ENCODE peak calls at places on chromosome 22, in ten cellular contexts. U is spleen, O is body of pancreas, R is esophagus muscularis mucosa, C is right lobe of liver, P is transverse colon, V is ovary, M is IMR-90, N is endothelial cell of umbilical vein, L is Peyer's patch. S is an unnamed sample. For H3K27me3, the result is how much of the 10 kb centered on the place peaks cover.

GRCh38 chr22:46963672-46964545 is 201.5 kb downstream of the TBC1D22A start:
- DNase-seq in U (no peak), O (no peak), R (no peak), C (no peak), P (no peak), V (no peak), M (no peak), N (peak), L (no peak), S (no peak)

GRCh38 chr22:39148727-39149535 is 3.5 kb downstream of the CBX7 start:
- DNase-seq in U (peak), O (peak), R (no peak), C (peak), P (peak), V (peak), M (no peak), N (peak), L (peak), S (peak)

GRCh38 chr22:31861226-31861840 is 83.0 kb upstream of the YWHAH start:
- DNase-seq in U (no peak), O (no peak), R (no peak), C (no peak), P (no peak), V (no peak), M (peak), N (no peak), L (no peak), S (no peak)

GRCh38 chr22:30205281-30206115 is 41.1 kb downstream of the LIF start:
- DNase-seq in U (no peak), O (no peak), R (no peak), C (peak), P (no peak), V (peak), M (peak), N (no peak), L (no peak), S (peak)

GRCh38 chr22:38973289-38974169 is 8.6 kb upstream of the APOBEC3B start:
- DNase-seq in U (peak), O (peak), R (peak), C (no peak), P (peak), V (peak), M (peak), N (peak), L (no peak), S (no peak)

GRCh38 chr22:25711491-25711890 is 30.5 kb upstream of the MYO18B start:
- DNase-seq in U (no peak), O (no peak), R (no peak), C (no peak), P (no peak), V (no peak), M (no peak), N (no peak), L (no peak), S (no peak)

GRCh38 chr22:38133331-38133730 is 22.8 kb upstream of the BAIAP2L2 start:
- DNase-seq in U (peak), O (no peak), R (no peak), C (no peak), P (no peak), V (no peak), M (no peak), N (no peak), L (no peak), S (no peak)

GRCh38 chr22:50735739-50736030 is 2.3 kb upstream of the ACR start:
- DNase-seq in U (no peak), O (no peak), R (no peak), C (no peak), P (no peak), V (no peak), M (no peak), N (no peak), L (no peak), S (no peak)

GRCh38 chr22:30411780-30412179 is 13.8 kb upstream of the MTFP1 start:
- DNase-seq in U (no peak), O (no peak), R (no peak), C (no peak), P (no peak), V (no peak), M (no peak), N (no peak), L (no peak), S (no peak)

GRCh38 chr22:25656724-25657123 is 85.3 kb upstream of the MYO18B start:
- DNase-seq in U (no peak), O (no peak), R (no peak), C (no peak), P (no peak), V (no peak), M (no peak), N (no peak), L (no peak), S (no peak)

GRCh38 chr22:48428556-48429371 is 1398.9 kb downstream of the BRD1 start:
- DNase-seq in U (no peak), O (no peak), R (no peak), C (no peak), P (no peak), V (no peak), M (no peak), N (no peak), L (no peak), S (no peak)

GRCh38 chr22:28728621-28729313 is 12.9 kb downstream of the CHEK2 start:
- DNase-seq in U (no peak), O (no peak), R (no peak), C (no peak), P (no peak), V (no peak), M (no peak), N (no peak), L (no peak), S (no peak)

GRCh38 chr22:32591620-32592019 is 117.0 kb downstream of the FBXO7 start:
- DNase-seq in U (no peak), O (no peak), R (no peak), C (no peak), P (no peak), V (no peak), M (peak), N (no peak), L (no peak), S (no peak)

GRCh38 chr22:47369431-47370015 is 607.1 kb downstream of the TBC1D22A start:
- DNase-seq in U (no peak), O (peak), R (no peak), C (no peak), P (no peak), V (peak), M (no peak), N (no peak), L (no peak), S (no peak)

GRCh38 chr22:39994046-39994565 is 648 bp upstream of the FAM83F start:
- DNase-seq in U (no peak), O (no peak), R (no peak), C (no peak), P (no peak), V (no peak), M (peak), N (no peak), L (no peak), S (no peak)

GRCh38 chr22:33476206-33476605 is 418.0 kb upstream of the SYN3 start:
- DNase-seq in U (no peak), O (no peak), R (no peak), C (no peak), P (no peak), V (no peak), M (no peak), N (no peak), L (no peak), S (no peak)

GRCh38 chr22:46007003-46007847 is 30.3 kb upstream of the WNT7B start:
- DNase-seq in U (peak), O (peak), R (no peak), C (peak), P (peak), V (peak), M (peak), N (peak), L (peak), S (peak)

GRCh38 chr22:28563636-28564035 is 116.0 kb downstream of the TTC28 start:
- DNase-seq in U (no peak), O (no peak), R (no peak), C (no peak), P (no peak), V (no peak), M (no peak), N (no peak), L (no peak), S (no peak)

GRCh38 chr22:25827415-25827814 is 85.4 kb downstream of the MYO18B start:
- DNase-seq in U (no peak), O (no peak), R (no peak), C (no peak), P (no peak), V (no peak), M (no peak), N (no peak), L (no peak), S (no peak)

GRCh38 chr22:46738961-46739870 is 1.2 kb upstream of the CERK start:
- DNase-seq in U (no peak), O (peak), R (no peak), C (no peak), P (peak), V (peak), M (peak), N (peak), L (peak), S (peak)

GRCh38 chr22:46374663-46375474 is 39.4 kb downstream of the TRMU start:
- DNase-seq in U (no peak), O (peak), R (no peak), C (peak), P (peak), V (no peak), M (no peak), N (no peak), L (no peak), S (no peak)

GRCh38 chr22:38202437-38203089 is 769 bp downstream of the MAFF start:
- DNase-seq in U (peak), O (peak), R (no peak), C (peak), P (peak), V (peak), M (peak), N (peak), L (peak), S (peak)

GRCh38 chr22:38303974-38304373 is 13.3 kb downstream of the CSNK1E start:
- DNase-seq in U (no peak), O (no peak), R (no peak), C (no peak), P (no peak), V (no peak), M (no peak), N (no peak), L (no peak), S (no peak)

GRCh38 chr22:39287076-39287743 is 32.2 kb downstream of the RPL3 start:
- DNase-seq in U (peak), O (no peak), R (no peak), C (no peak), P (peak), V (no peak), M (no peak), N (peak), L (no peak), S (no peak)

GRCh38 chr22:38735465-38736256 is 20.1 kb downstream of the SUN2 start:
- DNase-seq in U (peak), O (no peak), R (no peak), C (peak), P (no peak), V (no peak), M (no peak), N (no peak), L (no peak), S (peak)

GRCh38 chr22:40042312-40042711 is 47.6 kb downstream of the FAM83F start:
- DNase-seq in U (no peak), O (no peak), R (no peak), C (no peak), P (no peak), V (no peak), M (no peak), N (no peak), L (no peak), S (no peak)

DNA sequence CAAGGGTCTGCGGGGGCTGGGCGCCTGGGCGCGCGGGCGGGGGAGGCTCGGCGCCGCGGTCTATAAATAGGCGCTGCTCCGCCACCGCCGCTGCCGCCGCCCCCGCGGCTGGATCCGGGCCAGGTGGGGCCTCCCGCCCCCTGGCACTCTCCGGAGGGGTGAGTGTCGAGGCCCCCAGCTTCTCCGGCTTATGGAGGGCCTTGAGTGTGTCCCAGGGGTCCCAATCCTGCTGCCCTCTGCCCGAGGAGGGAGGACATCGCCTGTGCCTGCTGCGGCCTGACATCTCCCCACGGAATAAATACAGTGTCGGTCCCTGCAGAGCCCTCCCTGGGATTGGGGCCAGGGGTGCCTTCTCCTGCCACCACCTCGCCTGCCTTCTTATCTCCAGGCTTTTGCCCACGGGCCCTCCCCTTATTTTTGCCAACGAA is 4.3 kb upstream of the GP1BB start:
- DNase-seq in U (no peak), O (no peak), R (no peak), C (no peak), P (no peak), V (no peak), M (no peak), N (no peak), L (no peak), S (peak)
- H3K4me3 ChIP-seq in U (peak), O (no peak), R (peak), C (peak), P (peak), V (peak), M (peak), N (no peak), L (peak), S (peak)

DNA sequence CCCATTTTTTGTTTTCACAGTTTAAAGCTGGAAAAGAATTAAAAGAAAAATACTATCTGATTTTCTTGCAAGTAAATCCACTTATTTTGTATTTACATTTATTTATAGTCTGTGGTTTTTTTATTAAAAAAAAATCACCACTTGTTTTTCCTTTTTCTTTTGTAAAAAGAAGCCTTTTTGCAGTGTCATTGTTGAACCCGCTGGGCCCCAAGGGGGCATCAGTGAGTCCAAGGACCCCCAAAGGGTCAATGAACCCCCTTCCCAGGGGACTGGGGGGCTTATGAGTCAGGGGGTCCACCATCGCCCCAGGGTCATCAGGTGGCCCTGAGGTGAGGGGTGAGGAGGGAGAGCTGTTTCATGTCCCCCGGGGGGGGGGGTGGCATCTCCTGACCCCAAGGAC is 34.0 kb upstream of the EIF3D start:
- DNase-seq in U (no peak), O (no peak), R (no peak), C (no peak), P (no peak), V (no peak), M (no peak), N (no peak), L (no peak), S (no peak)
- H3K27me3 ChIP-seq in U (under half), O (under half), R (half or more), C (under half), P (under half), V (under half), M (under half), N (under half), L (under half), S (under half)

GRCh38 chr22:19147193-19147780 is 2.8 kb downstream of the GSC2 start:
- DNase-seq in U (peak), O (no peak), R (no peak), C (no peak), P (no peak), V (no peak), M (no peak), N (no peak), L (no peak), S (no peak)
- TF ChIP-seq POLR2A in U (no peak), O (no peak), R (no peak), C (no peak), P (no peak), V (no peak), M (no peak), N (no peak), L (no peak), S (no peak)

DNA sequence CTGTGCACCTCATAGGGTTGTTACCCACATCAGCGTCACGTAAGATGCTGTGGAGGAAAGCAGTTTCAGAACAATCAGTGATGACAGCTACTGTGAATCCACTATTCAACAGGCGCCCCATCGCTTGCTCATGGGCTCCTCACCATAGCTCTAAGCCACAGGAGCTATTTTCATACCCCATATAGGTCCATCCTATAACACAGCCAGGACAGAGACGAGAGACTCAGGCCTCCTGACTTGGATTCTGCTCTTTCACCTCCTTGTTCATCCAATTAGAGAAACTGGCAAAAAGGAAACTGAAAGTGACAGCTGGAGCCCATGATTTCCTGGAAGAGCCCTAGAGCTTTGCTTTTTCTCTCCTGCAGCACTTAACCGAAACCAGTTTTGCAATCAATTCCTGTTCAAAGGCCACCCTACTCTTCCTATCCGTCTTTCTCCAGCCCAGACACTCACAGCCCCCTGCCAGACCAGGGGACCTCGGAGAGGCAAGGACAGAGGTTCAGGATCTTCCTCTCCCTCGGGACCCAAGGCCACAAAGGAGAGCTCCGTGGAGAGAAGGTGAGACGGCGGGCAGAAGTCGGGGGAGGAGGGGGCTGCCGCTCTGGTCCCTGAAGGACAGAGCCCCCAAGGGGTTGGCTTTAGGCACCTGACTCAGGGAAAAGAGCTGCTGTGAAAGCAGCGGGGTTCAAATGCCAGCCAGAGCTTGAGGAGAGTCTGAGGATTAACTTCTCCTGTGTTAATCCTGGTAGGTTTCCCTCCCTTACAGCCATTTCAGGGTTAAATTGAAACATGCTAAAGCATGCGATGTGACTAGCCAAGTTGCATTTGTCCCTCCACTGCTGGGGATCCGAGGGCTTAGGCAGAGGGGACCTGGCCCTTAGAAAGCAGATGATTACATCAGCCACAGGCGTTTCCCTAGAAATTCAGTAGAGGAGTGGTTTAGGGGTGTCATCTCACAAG is at the start of gene APOL6:
- DNase-seq in U (peak), O (no peak), R (peak), C (peak), P (peak), V (peak), M (peak), N (peak), L (peak), S (no peak)
- H3K4me3 ChIP-seq in U (peak), O (peak), R (peak), C (peak), P (peak), V (peak), M (peak), N (peak), L (peak), S (peak)

GRCh38 chr22:43343262-43343988 is at the start of gene SCUBE1:
- DNase-seq in U (peak), O (peak), R (no peak), C (peak), P (peak), V (peak), M (no peak), N (peak), L (peak), S (peak)
- H3K27me3 ChIP-seq in U (under half), O (under half), R (half or more), C (under half), P (half or more), V (under half), M (half or more), N (under half), L (under half), S (under half)

GRCh38 chr22:21714784-21715183 is 20.8 kb downstream of the YPEL1 start:
- DNase-seq in U (no peak), O (no peak), R (no peak), C (no peak), P (no peak), V (no peak), M (peak), N (no peak), L (no peak), S (no peak)

GRCh38 chr22:21718492-21718891 is 17.1 kb downstream of the YPEL1 start:
- DNase-seq in U (no peak), O (no peak), R (no peak), C (no peak), P (no peak), V (no peak), M (peak), N (no peak), L (no peak), S (no peak)

GRCh38 chr22:21714059-21714770 is 21.4 kb downstream of the YPEL1 start:
- DNase-seq in U (no peak), O (peak), R (no peak), C (no peak), P (no peak), V (no peak), M (no peak), N (no peak), L (no peak), S (no peak)

GRCh38 chr22:21713428-21714058 is 22.1 kb downstream of the YPEL1 start:
- DNase-seq in U (no peak), O (no peak), R (no peak), C (no peak), P (no peak), V (no peak), M (no peak), N (no peak), L (no peak), S (no peak)

GRCh38 chr22:21719024-21719423 is 16.6 kb downstream of the YPEL1 start:
- DNase-seq in U (no peak), O (no peak), R (no peak), C (no peak), P (no peak), V (no peak), M (no peak), N (no peak), L (no peak), S (no peak)
- TF ChIP-seq POLR2A in U (no peak), O (no peak), R (no peak), C (no peak), P (no peak), V (no peak), M (no peak), N (no peak), L (no peak), S (no peak)